ENCODE peak calls at places on chromosomes 4 and X, in four cellular contexts. One of them, this sample, is unnamed.
A peak's percentile ranks its signal among the peaks of the same experiment; 100 is the strongest.

GRCh38 chrX:46228389-46228788 is 316.8 kb downstream of the ZNF674 start:
- DNase-seq in A549: no peak
- DNase-seq in WTC11: no peak
- DNase-seq in AG09319: no peak
- DNase-seq in this sample: no peak

GRCh38 chrX:111662314-111662713 is 18.7 kb upstream of the ALG13 start:
- DNase-seq in A549: no peak
- DNase-seq in WTC11: no peak
- DNase-seq in AG09319: no peak
- DNase-seq in this sample: no peak

GRCh38 chrX:129783176-129783776 is 3.5 kb downstream of the SASH3 start:
- DNase-seq in A549: no peak
- DNase-seq in AG09319: no peak
- DNase-seq in WTC11: no peak
- DNase-seq in this sample: no peak

GRCh38 chr4:175369087-175369486 is 443.0 kb downstream of the GPM6A start:
- DNase-seq in AG09319: peak; percentile 5
- DNase-seq in WTC11: no peak
- DNase-seq in A549: no peak
- DNase-seq in this sample: no peak

GRCh38 chr4:3330682-3331081 is 37.9 kb downstream of the RGS12 start:
- DNase-seq in A549: no peak
- DNase-seq in WTC11: no peak
- DNase-seq in AG09319: no peak
- DNase-seq in this sample: no peak

GRCh38 chr4:2305766-2306501 is 44.0 kb upstream of the MXD4 start:
- DNase-seq in WTC11: no peak
- DNase-seq in AG09319: no peak
- DNase-seq in A549: no peak
- DNase-seq in this sample: no peak

GRCh38 chr4:32735856-32736590 is 2015.9 kb downstream of the PCDH7 start:
- DNase-seq in A549: no peak
- DNase-seq in WTC11: no peak
- DNase-seq in AG09319: no peak
- DNase-seq in this sample: no peak

GRCh38 chr4:89724716-89725115 is 112.2 kb downstream of the SNCA start:
- DNase-seq in AG09319: peak; percentile 22
- DNase-seq in A549: no peak
- DNase-seq in WTC11: no peak
- DNase-seq in this sample: peak; percentile 48

GRCh38 chrX:49282647-49283011 is 13.0 kb downstream of the PPP1R3F start:
- DNase-seq in AG09319: no peak
- DNase-seq in A549: peak; percentile 38
- DNase-seq in WTC11: peak; percentile 17
- DNase-seq in this sample: no peak

GRCh38 chr4:19803406-19803805 is 448.3 kb upstream of the SLIT2 start:
- DNase-seq in WTC11: no peak
- DNase-seq in A549: no peak
- DNase-seq in AG09319: no peak
- DNase-seq in this sample: no peak

GRCh38 chrX:81377329-81377728 is 175.4 kb downstream of the SH3BGRL start:
- DNase-seq in AG09319: no peak
- DNase-seq in A549: peak; percentile 26
- DNase-seq in WTC11: no peak
- DNase-seq in this sample: peak; percentile 1

GRCh38 chr4:155353923-155354540 is 22.7 kb downstream of the MAP9 start:
- DNase-seq in AG09319: no peak
- DNase-seq in A549: peak; percentile 59
- DNase-seq in WTC11: peak; percentile 68
- DNase-seq in this sample: no peak

GRCh38 chrX:27840881-27841280 is 33.1 kb downstream of the MAGEB10 start:
- DNase-seq in WTC11: no peak
- DNase-seq in AG09319: no peak
- DNase-seq in A549: no peak
- DNase-seq in this sample: no peak

GRCh38 chrX:52983526-52983925 is 25.2 kb upstream of the FAM156A start:
- DNase-seq in A549: no peak
- DNase-seq in AG09319: no peak
- DNase-seq in WTC11: no peak
- DNase-seq in this sample: no peak

GRCh38 chr4:5798447-5798846 is 87.4 kb downstream of the EVC start:
- DNase-seq in AG09319: no peak
- DNase-seq in WTC11: no peak
- DNase-seq in A549: no peak
- DNase-seq in this sample: no peak

GRCh38 chrX:72128881-72129280 is 2.8 kb downstream of the RTL5 start:
- DNase-seq in A549: peak; percentile 47
- DNase-seq in WTC11: peak; percentile 55
- DNase-seq in AG09319: no peak
- DNase-seq in this sample: no peak

GRCh38 chr4:140346136-140346535 is 27.3 kb upstream of the SCOC start:
- DNase-seq in AG09319: no peak
- DNase-seq in A549: no peak
- DNase-seq in WTC11: no peak
- DNase-seq in this sample: no peak